ENCODE peak calls at places on chromosomes 13 and 19, in four cellular contexts. One of them, this sample, is unnamed.
A peak's percentile ranks its signal among the peaks of the same experiment; 100 is the strongest.

GRCh38 chr19:51368366-51369282 is at the start of gene CLDND2:
- DNase-seq in GM12878: no peak
- DNase-seq in K562: peak; percentile 47
- DNase-seq in H1: peak; percentile 48
- DNase-seq in this sample: no peak

GRCh38 chr19:49973987-49974386 is 13.0 kb upstream of the SIGLEC11 start:
- DNase-seq in K562: no peak
- DNase-seq in H1: no peak
- DNase-seq in GM12878: no peak
- DNase-seq in this sample: no peak

GRCh38 chr19:10553087-10553667 is 9.5 kb downstream of the ATG4D start:
- DNase-seq in H1: no peak
- DNase-seq in GM12878: no peak
- DNase-seq in K562: no peak
- DNase-seq in this sample: no peak

GRCh38 chr19:15564534-15565168 is 50.4 kb upstream of the CYP4F8 start:
- DNase-seq in K562: no peak
- DNase-seq in GM12878: no peak
- DNase-seq in H1: no peak
- DNase-seq in this sample: no peak

GRCh38 chr19:14432817-14433453 is at the start of gene PKN1:
- DNase-seq in H1: peak; percentile 86
- DNase-seq in GM12878: no peak
- DNase-seq in K562: peak; percentile 95
- DNase-seq in this sample: no peak

GRCh38 chr13:47594833-47595232 is 406.2 kb downstream of the SUCLA2 start:
- DNase-seq in K562: no peak
- DNase-seq in H1: no peak
- DNase-seq in GM12878: no peak
- DNase-seq in this sample: no peak

GRCh38 chr19:47135156-47135555 is 4.5 kb downstream of the SAE1 start:
- DNase-seq in GM12878: no peak
- DNase-seq in H1: no peak
- DNase-seq in K562: no peak
- DNase-seq in this sample: no peak

GRCh38 chr13:52395704-52396103 is 10.3 kb downstream of the THSD1 start:
- DNase-seq in GM12878: no peak
- DNase-seq in H1: no peak
- DNase-seq in K562: no peak
- DNase-seq in this sample: no peak

GRCh38 chr19:46624958-46625661 is at the start of gene PTGIR:
- DNase-seq in GM12878: no peak
- DNase-seq in H1: no peak
- DNase-seq in K562: peak; percentile 69
- DNase-seq in this sample: no peak

GRCh38 chr13:78658630-78659449 is at the start of gene OBI1:
- DNase-seq in K562: peak; percentile 79
- DNase-seq in GM12878: peak; percentile 40
- DNase-seq in H1: peak; percentile 90
- DNase-seq in this sample: peak; percentile 76

GRCh38 chr19:8245869-8246835 is 37.0 kb downstream of the CERS4 start:
- DNase-seq in H1: no peak
- DNase-seq in GM12878: no peak
- DNase-seq in K562: no peak
- DNase-seq in this sample: peak; percentile 97

GRCh38 chr13:110388141-110388943 is 81.3 kb downstream of the COL4A2 start:
- DNase-seq in H1: no peak
- DNase-seq in GM12878: no peak
- DNase-seq in K562: no peak
- DNase-seq in this sample: no peak

GRCh38 chr13:95020298-95020987 is 280.8 kb downstream of the ABCC4 start:
- DNase-seq in GM12878: no peak
- DNase-seq in K562: no peak
- DNase-seq in H1: no peak
- DNase-seq in this sample: no peak

GRCh38 chr19:18610556-18611326 is 1.9 kb upstream of the TMEM59L start:
- DNase-seq in H1: peak; percentile 66
- DNase-seq in K562: no peak
- DNase-seq in GM12878: no peak
- DNase-seq in this sample: peak; percentile 85

DNA sequence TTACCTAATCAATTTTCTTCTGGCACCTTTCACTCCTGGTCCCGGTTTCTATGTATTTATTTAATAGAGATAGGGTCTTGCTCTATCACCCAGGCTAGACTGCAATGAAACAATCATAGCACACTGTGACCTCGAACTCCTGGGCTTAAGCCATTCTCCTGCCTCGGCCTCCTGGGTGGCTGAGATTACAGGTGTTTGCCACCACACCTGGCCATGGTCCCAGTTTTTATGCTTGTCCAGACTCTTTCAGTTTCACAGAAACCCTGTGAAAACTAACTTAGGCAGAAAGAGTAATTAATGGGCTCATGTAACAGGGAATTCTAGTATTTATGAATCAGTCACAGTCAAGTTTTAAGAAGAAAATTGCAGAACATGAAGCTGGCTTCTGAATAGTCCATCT is 9.0 kb upstream of the STK24 start:
- DNase-seq in K562: no peak
- DNase-seq in GM12878: no peak
- DNase-seq in H1: no peak
- DNase-seq in this sample: no peak
- TF ChIP-seq CHD2 in K562: no peak
- TF ChIP-seq CHD2 in GM12878: no peak
- TF ChIP-seq CHD2 in H1: no peak
- TF ChIP-seq CHD2 in this sample: no peak

GRCh38 chr13:36377822-36378480 is 31.8 kb upstream of the SPART start:
- DNase-seq in H1: no peak
- DNase-seq in GM12878: no peak
- DNase-seq in K562: no peak
- DNase-seq in this sample: no peak
- TF ChIP-seq ATF2 in H1: no peak
- TF ChIP-seq ATF2 in GM12878: no peak
- TF ChIP-seq ATF2 in K562: no peak
- TF ChIP-seq ATF2 in this sample: no peak

GRCh38 chr19:21789761-21790160 is 22.4 kb upstream of the ZNF100 start:
- DNase-seq in K562: no peak
- DNase-seq in GM12878: no peak
- DNase-seq in H1: no peak
- DNase-seq in this sample: no peak
- H4K20me1 ChIP-seq in K562: no peaks in the 10 kb centered on the region
- H4K20me1 ChIP-seq in GM12878: no peaks in the 10 kb centered on the region
- H4K20me1 ChIP-seq in H1: no peaks in the 10 kb centered on the region
- H4K20me1 ChIP-seq in this sample: no peaks in the 10 kb centered on the region

DNA sequence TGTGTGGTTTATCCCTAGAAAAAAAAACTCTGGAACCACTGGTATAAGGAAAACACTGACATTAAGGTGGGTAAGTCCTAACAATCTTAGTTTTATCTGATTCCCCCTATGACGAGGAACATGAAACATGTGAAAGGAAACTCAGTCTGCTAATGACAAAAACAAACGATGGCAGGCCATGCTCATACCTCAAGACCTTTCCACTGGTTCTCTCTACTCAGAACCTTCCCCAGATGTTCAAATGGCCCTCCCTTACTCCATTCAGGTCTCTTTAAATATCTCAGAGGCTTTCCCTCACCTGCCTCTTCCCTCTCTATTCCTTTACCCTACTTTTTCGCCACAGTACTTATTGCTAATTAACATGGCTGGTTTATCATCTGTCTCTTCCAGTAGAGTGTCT is 1.6 kb downstream of the TUBGCP3 start:
- DNase-seq in H1: no peak
- DNase-seq in K562: no peak
- DNase-seq in GM12878: no peak
- DNase-seq in this sample: no peak
- TF ChIP-seq CHD2 in H1: no peak
- TF ChIP-seq CHD2 in K562: no peak
- TF ChIP-seq CHD2 in GM12878: no peak
- TF ChIP-seq CHD2 in this sample: no peak

DNA sequence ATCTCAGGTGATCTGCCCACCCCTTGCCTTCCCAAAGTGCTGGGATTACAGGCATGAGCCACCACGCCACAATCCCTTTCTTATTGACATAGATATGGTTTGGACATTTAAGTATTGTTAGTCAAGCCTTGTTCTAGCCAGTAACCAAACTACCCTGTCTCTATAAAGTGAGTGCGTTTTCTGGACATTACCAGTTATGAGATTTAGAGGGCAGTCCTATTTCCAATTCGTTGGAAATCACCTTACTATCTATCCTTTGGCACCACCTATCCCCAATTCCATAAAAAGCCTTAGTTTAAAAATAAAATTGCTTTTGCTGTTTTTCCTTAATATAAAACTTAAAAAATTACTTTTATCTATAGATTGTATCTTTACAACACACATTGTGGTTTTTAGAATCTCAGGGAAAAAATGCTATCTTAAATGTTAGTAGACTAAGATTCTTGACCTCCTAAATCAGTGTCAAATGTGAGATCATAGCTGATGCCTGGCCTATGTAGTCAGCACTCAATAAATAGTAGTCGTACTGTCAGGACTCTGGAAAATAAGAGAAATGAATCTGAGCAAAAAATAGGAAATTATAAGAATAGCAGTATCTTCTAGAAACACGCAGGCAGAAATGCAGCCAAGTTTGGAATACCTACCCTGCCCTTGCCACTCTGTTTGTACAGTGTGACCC is 57.0 kb downstream of the NUFIP1 start:
- DNase-seq in GM12878: no peak
- DNase-seq in K562: no peak
- DNase-seq in H1: no peak
- DNase-seq in this sample: no peak
- TF ChIP-seq ATF2 in GM12878: no peak
- TF ChIP-seq ATF2 in K562: no peak
- TF ChIP-seq ATF2 in H1: no peak
- TF ChIP-seq ATF2 in this sample: no peak

DNA sequence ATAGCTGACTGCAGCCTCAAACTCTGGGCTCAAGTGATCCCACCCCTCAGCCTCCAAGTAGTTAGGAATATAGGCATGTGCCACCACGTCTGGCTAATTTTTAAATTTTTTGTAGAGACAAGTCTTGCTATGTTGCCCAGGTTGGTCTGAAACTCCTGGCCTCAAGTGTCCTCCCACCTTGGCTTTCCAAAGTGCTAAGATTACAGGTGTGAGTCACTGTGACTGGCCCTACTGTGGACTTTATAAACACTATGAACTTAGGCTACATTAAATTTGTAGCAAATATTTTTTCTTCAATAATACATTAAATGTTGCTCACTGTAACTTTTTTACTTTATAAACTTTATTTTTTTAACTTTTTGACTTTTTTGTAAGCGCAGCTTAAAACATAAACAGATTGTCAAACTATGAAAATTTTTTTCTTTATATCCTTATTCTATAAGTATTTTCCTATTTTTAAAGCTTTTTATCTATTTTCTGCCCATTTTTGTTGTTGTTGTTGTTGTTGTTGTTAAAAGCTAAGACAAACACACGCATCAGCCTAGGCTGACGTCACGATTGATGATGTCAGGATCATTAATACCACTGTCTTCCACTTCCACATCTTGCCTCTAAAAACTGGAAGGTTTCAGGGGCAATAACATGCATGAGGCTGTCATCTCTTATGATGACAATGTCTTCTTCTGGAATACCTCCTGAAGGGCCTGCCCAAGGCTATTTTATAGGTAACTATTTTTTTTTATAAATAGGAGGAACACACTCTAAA is 204.2 kb downstream of the KLF5 start:
- DNase-seq in H1: no peak
- DNase-seq in K562: no peak
- DNase-seq in GM12878: no peak
- DNase-seq in this sample: no peak
- H4K20me1 ChIP-seq in H1: no peaks in the 10 kb centered on the region
- H4K20me1 ChIP-seq in K562: no peaks in the 10 kb centered on the region
- H4K20me1 ChIP-seq in GM12878: no peaks in the 10 kb centered on the region
- H4K20me1 ChIP-seq in this sample: no peaks in the 10 kb centered on the region

DNA sequence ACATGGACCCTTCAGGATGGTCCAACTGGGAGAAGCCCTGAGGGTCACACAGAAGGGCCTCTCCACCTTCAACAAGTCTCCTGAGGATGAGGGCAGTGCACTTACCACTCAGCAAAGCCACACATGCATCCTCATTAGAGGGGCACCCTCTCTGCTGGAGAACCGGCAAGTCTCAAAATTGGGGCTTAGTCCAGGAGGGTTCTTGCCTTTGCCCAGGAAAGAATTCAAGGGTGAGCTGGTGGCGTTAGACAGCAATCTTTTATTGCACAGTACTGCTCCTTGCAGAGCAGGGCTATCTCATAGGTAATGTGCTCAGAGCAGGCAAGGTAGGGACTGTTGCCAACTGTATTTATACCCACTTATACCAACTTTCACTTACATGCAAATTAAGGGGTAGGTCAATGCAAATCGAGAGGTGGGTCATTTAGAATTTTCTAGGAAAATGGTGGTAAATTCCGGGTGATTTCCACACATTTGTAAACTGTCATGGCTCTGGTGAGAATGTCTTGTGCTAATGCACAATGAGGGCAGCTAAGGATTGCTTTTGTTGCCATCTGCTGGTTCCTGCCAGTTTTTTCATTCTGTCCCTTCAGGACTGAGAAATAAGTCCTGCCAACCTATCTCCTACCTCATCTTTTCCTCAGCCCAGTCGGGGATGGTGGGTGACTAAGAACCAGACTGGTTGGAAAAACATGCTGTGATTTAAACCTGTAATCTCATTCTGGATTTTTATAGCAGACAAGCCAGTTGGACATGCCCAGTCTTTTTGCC is 27.8 kb upstream of the IGSF23 start:
- DNase-seq in H1: no peak
- DNase-seq in GM12878: no peak
- DNase-seq in K562: no peak
- DNase-seq in this sample: no peak
- TF ChIP-seq CHD2 in H1: no peak
- TF ChIP-seq CHD2 in GM12878: no peak
- TF ChIP-seq CHD2 in K562: no peak
- TF ChIP-seq CHD2 in this sample: no peak